ENCODE peak calls at places on chromosomes 12 and 14, in four cellular contexts. J, E, P and B are unnamed samples. For H3K4me1 and H3K27me3, the result is how much of the 10 kb centered on the place peaks cover.

GRCh38 chr14:101496779-101497420 is 64.4 kb upstream of the DIO3 start:
- DNase-seq in J (no peak), P (no peak), E (no peak), B (no peak)

GRCh38 chr12:78260976-78261375 is 430.3 kb downstream of the NAV3 start:
- DNase-seq in J (no peak), E (no peak), P (no peak), B (no peak)

GRCh38 chr14:102500724-102501123 is 8.9 kb downstream of the ANKRD9 start:
- DNase-seq in P (no peak), J (no peak), E (no peak), B (no peak)

GRCh38 chr12:128007250-128007649 is 259.7 kb upstream of the TMEM132C start:
- DNase-seq in J (no peak), E (no peak), P (no peak), B (no peak)

GRCh38 chr12:113407931-113408585 is 4.4 kb upstream of the SDS start:
- DNase-seq in P (no peak), J (peak), E (no peak), B (no peak)

GRCh38 chr12:27319394-27319793 is 13.2 kb upstream of the BMAL2 start:
- DNase-seq in E (no peak), J (peak), P (no peak), B (no peak)

GRCh38 chr14:93528884-93529558 is 98.3 kb downstream of the UNC79 start:
- DNase-seq in E (no peak), J (no peak), P (no peak), B (no peak)

GRCh38 chr12:111274820-111275219 is 94.1 kb downstream of the PHETA1 start:
- DNase-seq in E (no peak), J (no peak), P (no peak), B (no peak)

GRCh38 chr12:96225003-96225855 is 31.1 kb downstream of the ELK3 start:
- DNase-seq in P (no peak), J (no peak), E (no peak), B (no peak)

GRCh38 chr14:89957791-89958190 is 2.1 kb downstream of the TDP1 start:
- DNase-seq in P (no peak), E (no peak), J (no peak), B (no peak)

GRCh38 chr12:26434299-26434915 is 239.0 kb downstream of the SSPN start:
- DNase-seq in E (peak), J (peak), P (peak), B (no peak)

GRCh38 chr12:57012600-57013465 is 3.5 kb downstream of the TAC3 start:
- DNase-seq in J (no peak), P (no peak), E (no peak), B (no peak)

GRCh38 chr12:109999649-109999971 is 380 bp downstream of the ANKRD13A start:
- DNase-seq in J (no peak), P (peak), E (no peak), B (no peak)

GRCh38 chr14:100641274-100641860 is 54.1 kb upstream of the BEGAIN start:
- DNase-seq in P (no peak), J (no peak), E (no peak), B (no peak)

GRCh38 chr12:80643961-80644360 is 63.5 kb upstream of the MYF6 start:
- DNase-seq in P (no peak), J (no peak), E (no peak), B (no peak)

GRCh38 chr12:8722286-8722685 is 24.5 kb downstream of the RIMKLB start:
- DNase-seq in E (no peak), J (no peak), P (no peak), B (no peak)

GRCh38 chr14:51185180-51185579 is 54.9 kb upstream of the TMX1 start:
- DNase-seq in E (no peak), J (no peak), P (no peak), B (no peak)

GRCh38 chr14:87756661-87757060 is 236.3 kb downstream of the GALC start:
- DNase-seq in E (no peak), J (no peak), P (no peak), B (no peak)

GRCh38 chr14:52355016-52355430 is 40.9 kb downstream of the PTGER2 start:
- DNase-seq in J (peak), P (no peak), E (peak), B (no peak)

GRCh38 chr12:31658743-31659086 is 773 bp upstream of the ETFBKMT start:
- DNase-seq in P (no peak), J (no peak), E (no peak), B (no peak)

GRCh38 chr12:57726884-57727757 is 11.4 kb downstream of the AGAP2 start:
- DNase-seq in E (no peak), J (peak), P (peak), B (no peak)

GRCh38 chr14:73364559-73364958 is 93.8 kb downstream of the NUMB start:
- DNase-seq in E (no peak), J (no peak), P (no peak), B (no peak)

GRCh38 chr14:44404599-44405349 is 102.3 kb downstream of the FSCB start:
- DNase-seq in E (no peak), J (peak), P (no peak), B (no peak)

GRCh38 chr14:92362781-92363235 is 39.8 kb downstream of the SLC24A4 start:
- DNase-seq in J (no peak), E (no peak), P (no peak), B (no peak)

GRCh38 chr14:57755018-57755521 is 110.8 kb downstream of the SLC35F4 start:
- DNase-seq in P (no peak), J (no peak), E (no peak), B (no peak)

GRCh38 chr12:123436017-123436964 is at the start of gene RILPL2:
- DNase-seq in J (peak), E (peak), P (peak), B (peak)

GRCh38 chr12:46585854-46586621 is 213.5 kb upstream of the SLC38A2 start:
- DNase-seq in J (peak), E (no peak), P (peak), B (peak)

GRCh38 chr12:981176-981828 is 9.7 kb upstream of the ERC1 start:
- DNase-seq in J (no peak), E (no peak), P (no peak), B (no peak)

GRCh38 chr12:53113307-53113706 is 10.0 kb downstream of the SOAT2 start:
- DNase-seq in P (no peak), E (no peak), J (no peak), B (no peak)

GRCh38 chr14:105093426-105094192 is 28.4 kb upstream of the GPR132 start:
- DNase-seq in P (peak), J (peak), E (no peak), B (peak)
- H3K4me1 ChIP-seq in P (under half), J (under half), E (under half), B (under half)

GRCh38 chr14:53957739-53958138 is 1.1 kb upstream of the BMP4 start:
- DNase-seq in J (no peak), E (no peak), P (no peak), B (no peak)
- H3K27me3 ChIP-seq in J (under half), E (under half), P (under half), B (under half)

GRCh38 chr12:120234643-120235368 is 30.7 kb downstream of the PXN start:
- DNase-seq in J (peak), E (peak), P (peak), B (no peak)
- H3K27ac ChIP-seq in J (peak), E (peak), P (peak), B (no peak)

GRCh38 chr12:6340745-6341438 is 984 bp downstream of the TNFRSF1A start:
- DNase-seq in P (no peak), E (no peak), J (no peak), B (no peak)
- H3K4me1 ChIP-seq in P (under half), E (half or more), J (under half), B (half or more)

GRCh38 chr14:61433169-61433568 is 111.8 kb downstream of the PRKCH start:
- DNase-seq in P (no peak), J (no peak), E (no peak), B (no peak)
- H3K27me3 ChIP-seq in P (under half), J (under half), E (under half), B (under half)

GRCh38 chr12:65937806-65938205 is 113.5 kb downstream of the HMGA2 start:
- DNase-seq in P (no peak), E (no peak), J (no peak), B (no peak)
- H3K27ac ChIP-seq in P (no peak), E (no peak), J (no peak), B (no peak)

DNA sequence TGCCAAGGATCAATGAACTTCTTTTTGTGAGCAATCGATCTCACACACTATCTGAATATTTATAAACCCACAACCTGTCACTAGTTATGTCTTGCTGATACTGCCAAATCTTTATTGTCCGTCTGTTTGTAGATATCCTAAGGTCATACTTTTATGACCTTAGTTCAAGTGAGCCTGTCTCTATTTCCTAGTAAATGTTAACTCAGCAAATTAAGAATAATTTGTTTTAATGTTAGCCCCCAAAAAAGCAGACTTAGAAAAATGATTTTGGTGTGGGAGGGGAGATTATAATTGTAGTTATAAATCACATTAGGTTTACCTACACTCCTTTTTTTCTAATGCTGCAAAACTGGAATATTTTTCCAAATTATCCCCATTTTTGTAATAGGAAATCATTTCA is 9.4 kb downstream of the STYK1 start:
- DNase-seq in E (no peak), J (no peak), P (no peak), B (no peak)
- H3K4me1 ChIP-seq in E (under half), J (under half), P (under half), B (under half)

GRCh38 chr12:132317233-132317938 is 12.0 kb downstream of the GALNT9 start:
- DNase-seq in J (no peak), E (no peak), P (no peak), B (no peak)
- H3K27me3 ChIP-seq in J (under half), E (under half), P (under half), B (under half)

GRCh38 chr14:104985675-104986486 is at the start of gene CLBA1:
- DNase-seq in P (peak), E (no peak), J (peak), B (peak)
- H3K27ac ChIP-seq in P (peak), E (peak), J (peak), B (peak)

GRCh38 chr12:103858335-103858734 is 17.3 kb upstream of the NT5DC3 start:
- DNase-seq in J (no peak), P (no peak), E (no peak), B (no peak)
- H3K4me1 ChIP-seq in J (under half), P (under half), E (under half), B (under half)